ENCODE peak calls at places on chromosome 17, in eight cellular contexts. B is choroid plexus epithelial cell, S is progenitor cell of endocrine pancreas, D is neural crest cell, R is Calu3, N is cardiac muscle cell, L is GM20000, V is sigmoid colon. Y is an unnamed sample.

GRCh38 chr17:2511462-2512369 is at the start of gene METTL16:
- DNase-seq in D (peak; percentile 94), V (peak; percentile 99), S (peak; percentile 92), R (peak; percentile 93), N (peak; percentile 99), L (peak; percentile 97), B (peak; percentile 100), Y (peak; percentile 99)

GRCh38 chr17:73028311-73028755 is 64.2 kb downstream of the SLC39A11 start:
- DNase-seq in L (no peak), S (no peak), V (no peak), B (peak; percentile 53), D (no peak), N (peak; percentile 90), R (no peak), Y (peak; percentile 90)

GRCh38 chr17:3730881-3731429 is 7.3 kb downstream of the HASPIN start:
- DNase-seq in N (peak; percentile 72), B (peak; percentile 80), V (no peak), S (no peak), L (no peak), D (no peak), R (no peak), Y (no peak)

GRCh38 chr17:50903604-50904521 is 37.7 kb upstream of the TOB1 start:
- DNase-seq in D (no peak), B (peak; percentile 81), V (no peak), L (no peak), N (peak; percentile 15), S (no peak), R (no peak), Y (peak; percentile 84)

GRCh38 chr17:39194985-39195524 is 2.4 kb downstream of the CACNB1 start:
- DNase-seq in D (no peak), L (no peak), B (no peak), S (no peak), R (no peak), V (no peak), N (no peak), Y (no peak)

GRCh38 chr17:47376247-47376646 is 52.5 kb downstream of the EFCAB13 start:
- DNase-seq in S (no peak), B (no peak), L (no peak), D (no peak), R (no peak), N (no peak), V (no peak), Y (no peak)

GRCh38 chr17:77475012-77475976 is 334.5 kb downstream of the SEC14L1 start:
- DNase-seq in B (peak; percentile 87), L (no peak), N (peak; percentile 83), V (no peak), R (no peak), D (no peak), S (no peak), Y (peak; percentile 93)

GRCh38 chr17:58378895-58379824 is 27.2 kb upstream of the SUPT4H1 start:
- DNase-seq in V (no peak), R (no peak), B (no peak), D (no peak), S (no peak), N (no peak), L (no peak), Y (no peak)

GRCh38 chr17:52383493-52384100 is 225.1 kb upstream of the CA10 start:
- DNase-seq in S (peak; percentile 33), L (peak; percentile 13), D (peak; percentile 64), N (peak; percentile 66), R (peak; percentile 17), B (peak; percentile 7), V (no peak), Y (peak; percentile 0)

GRCh38 chr17:40373324-40373723 is 8.8 kb upstream of the GJD3 start:
- DNase-seq in R (no peak), S (no peak), L (peak; percentile 26), D (no peak), V (no peak), B (peak; percentile 89), N (peak; percentile 88), Y (peak; percentile 76)

GRCh38 chr17:80861892-80862291 is 129.7 kb upstream of the CHMP6 start:
- DNase-seq in S (no peak), B (peak; percentile 69), N (peak; percentile 10), L (no peak), D (peak; percentile 30), V (peak; percentile 81), R (no peak), Y (peak; percentile 64)

DNA sequence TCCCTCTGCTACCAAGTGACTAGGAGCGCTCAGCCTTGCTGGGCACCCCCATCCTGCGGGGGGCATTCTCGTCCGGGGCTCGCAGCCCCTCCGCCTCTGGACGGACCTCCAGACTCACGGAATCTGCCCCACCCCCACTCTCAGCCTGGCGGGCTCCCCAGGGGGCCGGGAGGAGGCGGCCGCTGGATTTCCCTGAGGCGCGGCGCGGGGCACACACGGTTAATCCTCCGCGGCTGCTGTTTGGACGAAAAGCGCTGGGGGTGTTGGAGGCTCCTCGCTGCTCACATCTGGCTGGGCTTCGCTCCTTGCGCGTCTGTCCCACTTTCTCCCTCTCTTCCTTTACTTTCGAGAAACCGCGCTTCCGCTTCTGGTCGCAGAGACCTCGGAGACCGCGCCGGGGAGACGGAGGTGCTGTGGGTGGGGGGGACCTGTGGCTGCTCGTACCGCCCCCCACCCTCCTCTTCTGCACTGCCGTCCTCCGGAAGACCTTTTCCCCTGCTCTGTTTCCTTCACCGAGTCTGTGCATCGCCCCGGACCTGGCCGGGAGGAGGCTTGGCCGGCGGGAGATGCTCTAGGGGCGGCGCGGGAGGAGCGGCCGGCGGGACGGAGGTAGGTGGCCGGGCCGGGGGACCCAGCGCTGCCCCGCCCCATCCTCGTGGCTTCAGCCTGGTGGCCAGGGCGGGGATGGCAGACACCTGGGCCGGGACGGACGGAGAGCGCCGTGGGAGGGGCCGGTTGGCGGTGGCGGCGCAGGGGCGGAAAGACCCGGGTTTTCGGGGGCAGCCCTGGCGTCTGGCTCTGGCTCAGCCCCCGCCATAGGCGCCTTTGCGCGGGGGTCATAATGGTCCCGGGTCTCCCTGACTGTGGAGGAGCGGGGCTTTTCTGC is at the start of gene C1QTNF1:
- DNase-seq in R (peak; percentile 79), V (peak; percentile 86), B (peak; percentile 65), L (peak; percentile 70), S (peak; percentile 56), D (peak; percentile 36), N (peak; percentile 88), Y (peak; percentile 64)
- TF ChIP-seq CTCF in R (peak; percentile 43), V (peak; percentile 48), B (peak; percentile 17), L (no peak), S (peak; percentile 66), D (peak; percentile 65), N (peak; percentile 27), Y (peak; percentile 38)

GRCh38 chr17:5843366-5844026 is 226.7 kb upstream of the WSCD1 start:
- DNase-seq in V (no peak), L (no peak), S (no peak), N (no peak), D (no peak), B (no peak), R (no peak), Y (no peak)

GRCh38 chr17:5837055-5837491 is 233.1 kb upstream of the WSCD1 start:
- DNase-seq in B (peak; percentile 29), L (no peak), N (peak; percentile 4), S (no peak), D (no peak), V (no peak), R (peak; percentile 32), Y (peak; percentile 22)

GRCh38 chr17:5840811-5841446 is 229.2 kb upstream of the WSCD1 start:
- DNase-seq in V (no peak), N (no peak), R (no peak), B (no peak), L (no peak), S (no peak), D (no peak), Y (no peak)

GRCh38 chr17:5841862-5842261 is 228.3 kb upstream of the WSCD1 start:
- DNase-seq in S (no peak), N (no peak), L (no peak), R (no peak), D (no peak), B (no peak), V (no peak), Y (no peak)

GRCh38 chr17:5838661-5839300 is 231.4 kb upstream of the WSCD1 start:
- DNase-seq in R (no peak), B (no peak), D (no peak), N (no peak), V (no peak), S (no peak), L (no peak), Y (no peak)
- TF ChIP-seq CTCF in R (no peak), B (peak; percentile 29), D (no peak), N (no peak), V (no peak), S (no peak), L (no peak), Y (no peak)

GRCh38 chr17:10117581-10118001 is 80.8 kb downstream of the GAS7 start:
- DNase-seq in V (peak; percentile 63), B (peak; percentile 53), R (no peak), S (no peak), L (peak; percentile 49), D (no peak), N (no peak), Y (peak; percentile 49)
- TF ChIP-seq CTCF in V (no peak), B (peak; percentile 18), R (no peak), S (no peak), L (peak; percentile 23), D (no peak), N (no peak), Y (peak; percentile 3)

GRCh38 chr17:42071810-42072209 is 21.4 kb upstream of the C17orf113 start:
- DNase-seq in N (no peak), B (no peak), R (no peak), S (no peak), L (no peak), D (no peak), V (no peak), Y (no peak)

GRCh38 chr17:42068979-42069378 is 18.6 kb upstream of the C17orf113 start:
- DNase-seq in N (no peak), V (no peak), L (no peak), D (no peak), S (no peak), B (no peak), R (no peak), Y (no peak)

GRCh38 chr17:42075789-42076188 is 22.5 kb downstream of the ZNF385C start:
- DNase-seq in R (no peak), S (no peak), L (no peak), N (no peak), V (no peak), D (no peak), B (no peak), Y (no peak)

GRCh38 chr17:42076797-42077559 is 21.3 kb downstream of the ZNF385C start:
- DNase-seq in V (no peak), B (no peak), S (no peak), R (no peak), N (no peak), D (no peak), L (no peak), Y (no peak)

GRCh38 chr17:42072323-42073187 is 22.2 kb upstream of the C17orf113 start:
- DNase-seq in V (no peak), R (peak; percentile 72), N (no peak), S (peak; percentile 46), D (peak; percentile 24), L (no peak), B (no peak), Y (no peak)
- TF ChIP-seq CTCF in V (no peak), R (no peak), N (no peak), S (peak; percentile 37), D (peak; percentile 23), L (no peak), B (no peak), Y (no peak)